ENCODE peak calls at places on chromosomes 6 and 20, in eight cellular contexts. One of them, this sample, is unnamed.

GRCh38 chr20:45860573-45861011 is 3.2 kb downstream of the ZSWIM3 start:
- DNase-seq in IMR-90: peak
- DNase-seq in colonic mucosa: no peak
- DNase-seq in cardiac fibroblast: no peak
- DNase-seq in HL-60: no peak
- DNase-seq in bronchial epithelial cell: peak
- DNase-seq in kidney: no peak
- DNase-seq in pancreas: no peak
- DNase-seq in this sample: no peak

GRCh38 chr6:127013865-127014264 is 104.6 kb upstream of the RSPO3 start:
- DNase-seq in IMR-90: no peak
- DNase-seq in bronchial epithelial cell: no peak
- DNase-seq in pancreas: no peak
- DNase-seq in HL-60: no peak
- DNase-seq in kidney: no peak
- DNase-seq in cardiac fibroblast: no peak
- DNase-seq in colonic mucosa: no peak
- DNase-seq in this sample: no peak

GRCh38 chr20:34512266-34512954 is 3.8 kb upstream of the DYNLRB1 start:
- DNase-seq in pancreas: no peak
- DNase-seq in HL-60: no peak
- DNase-seq in colonic mucosa: no peak
- DNase-seq in kidney: no peak
- DNase-seq in IMR-90: peak
- DNase-seq in cardiac fibroblast: peak
- DNase-seq in bronchial epithelial cell: no peak
- DNase-seq in this sample: no peak

GRCh38 chr6:112199001-112199403 is 55.4 kb downstream of the LAMA4 start:
- DNase-seq in cardiac fibroblast: no peak
- DNase-seq in kidney: no peak
- DNase-seq in pancreas: no peak
- DNase-seq in bronchial epithelial cell: no peak
- DNase-seq in HL-60: no peak
- DNase-seq in colonic mucosa: no peak
- DNase-seq in IMR-90: no peak
- DNase-seq in this sample: no peak

GRCh38 chr20:8854566-8854965 is 214.3 kb upstream of the PLCB4 start:
- DNase-seq in colonic mucosa: peak
- DNase-seq in pancreas: no peak
- DNase-seq in kidney: peak
- DNase-seq in HL-60: no peak
- DNase-seq in bronchial epithelial cell: no peak
- DNase-seq in IMR-90: peak
- DNase-seq in cardiac fibroblast: peak
- DNase-seq in this sample: peak

GRCh38 chr6:56400273-56400672 is 152.9 kb upstream of the COL21A1 start:
- DNase-seq in colonic mucosa: no peak
- DNase-seq in kidney: no peak
- DNase-seq in pancreas: no peak
- DNase-seq in bronchial epithelial cell: no peak
- DNase-seq in IMR-90: no peak
- DNase-seq in HL-60: no peak
- DNase-seq in cardiac fibroblast: no peak
- DNase-seq in this sample: no peak

GRCh38 chr20:18404172-18404571 is 62.7 kb downstream of the DZANK1 start:
- DNase-seq in kidney: no peak
- DNase-seq in IMR-90: no peak
- DNase-seq in colonic mucosa: no peak
- DNase-seq in HL-60: no peak
- DNase-seq in bronchial epithelial cell: no peak
- DNase-seq in pancreas: no peak
- DNase-seq in cardiac fibroblast: no peak
- DNase-seq in this sample: no peak

GRCh38 chr20:47484303-47484702 is 17.4 kb upstream of the NCOA3 start:
- DNase-seq in bronchial epithelial cell: no peak
- DNase-seq in cardiac fibroblast: no peak
- DNase-seq in IMR-90: no peak
- DNase-seq in HL-60: no peak
- DNase-seq in kidney: no peak
- DNase-seq in pancreas: no peak
- DNase-seq in colonic mucosa: no peak
- DNase-seq in this sample: no peak

GRCh38 chr20:40323411-40323810 is 365.6 kb downstream of the MAFB start:
- DNase-seq in cardiac fibroblast: no peak
- DNase-seq in kidney: peak
- DNase-seq in HL-60: peak
- DNase-seq in colonic mucosa: no peak
- DNase-seq in pancreas: no peak
- DNase-seq in IMR-90: no peak
- DNase-seq in bronchial epithelial cell: peak
- DNase-seq in this sample: no peak

GRCh38 chr6:52691718-52692117 is 20.8 kb downstream of the TMEM14A start:
- DNase-seq in pancreas: no peak
- DNase-seq in kidney: no peak
- DNase-seq in colonic mucosa: no peak
- DNase-seq in bronchial epithelial cell: peak
- DNase-seq in cardiac fibroblast: no peak
- DNase-seq in IMR-90: peak
- DNase-seq in HL-60: no peak
- DNase-seq in this sample: peak

GRCh38 chr6:45556828-45557227 is 179.1 kb upstream of the SUPT3H start:
- DNase-seq in cardiac fibroblast: no peak
- DNase-seq in kidney: peak
- DNase-seq in colonic mucosa: no peak
- DNase-seq in pancreas: no peak
- DNase-seq in IMR-90: no peak
- DNase-seq in bronchial epithelial cell: no peak
- DNase-seq in HL-60: no peak
- DNase-seq in this sample: no peak

GRCh38 chr6:42315991-42316378 is 98.3 kb upstream of the MRPS10 start:
- DNase-seq in cardiac fibroblast: peak
- DNase-seq in kidney: peak
- DNase-seq in IMR-90: peak
- DNase-seq in pancreas: no peak
- DNase-seq in HL-60: peak
- DNase-seq in colonic mucosa: peak
- DNase-seq in bronchial epithelial cell: peak
- DNase-seq in this sample: peak

GRCh38 chr6:72657391-72657790 is 35.5 kb downstream of the KCNQ5 start:
- DNase-seq in HL-60: no peak
- DNase-seq in pancreas: no peak
- DNase-seq in colonic mucosa: no peak
- DNase-seq in cardiac fibroblast: no peak
- DNase-seq in kidney: no peak
- DNase-seq in bronchial epithelial cell: no peak
- DNase-seq in IMR-90: no peak
- DNase-seq in this sample: no peak

GRCh38 chr6:71621918-71622519 is 264.3 kb upstream of the RIMS1 start:
- DNase-seq in bronchial epithelial cell: peak
- DNase-seq in colonic mucosa: no peak
- DNase-seq in cardiac fibroblast: peak
- DNase-seq in IMR-90: peak
- DNase-seq in HL-60: no peak
- DNase-seq in pancreas: no peak
- DNase-seq in kidney: no peak
- DNase-seq in this sample: peak

GRCh38 chr6:134447423-134447822 is 129.5 kb upstream of the SGK1 start:
- DNase-seq in cardiac fibroblast: peak
- DNase-seq in pancreas: peak
- DNase-seq in bronchial epithelial cell: peak
- DNase-seq in kidney: no peak
- DNase-seq in colonic mucosa: no peak
- DNase-seq in IMR-90: peak
- DNase-seq in HL-60: no peak
- DNase-seq in this sample: peak

GRCh38 chr6:115983998-115984397 is 76.7 kb downstream of the FRK start:
- DNase-seq in IMR-90: no peak
- DNase-seq in bronchial epithelial cell: no peak
- DNase-seq in cardiac fibroblast: no peak
- DNase-seq in colonic mucosa: no peak
- DNase-seq in pancreas: no peak
- DNase-seq in kidney: no peak
- DNase-seq in HL-60: no peak
- DNase-seq in this sample: no peak

GRCh38 chr20:37575884-37576283 is 48.2 kb upstream of the BLCAP start:
- DNase-seq in kidney: no peak
- DNase-seq in HL-60: peak
- DNase-seq in pancreas: no peak
- DNase-seq in colonic mucosa: no peak
- DNase-seq in cardiac fibroblast: no peak
- DNase-seq in IMR-90: no peak
- DNase-seq in bronchial epithelial cell: no peak
- DNase-seq in this sample: no peak

GRCh38 chr6:163314791-163315404 is 99.6 kb upstream of the QKI start:
- DNase-seq in IMR-90: no peak
- DNase-seq in cardiac fibroblast: no peak
- DNase-seq in HL-60: no peak
- DNase-seq in colonic mucosa: no peak
- DNase-seq in bronchial epithelial cell: no peak
- DNase-seq in kidney: no peak
- DNase-seq in pancreas: no peak
- DNase-seq in this sample: no peak

GRCh38 chr20:38065764-38066375 is 32.3 kb downstream of the RPRD1B start:
- DNase-seq in HL-60: no peak
- DNase-seq in kidney: no peak
- DNase-seq in colonic mucosa: no peak
- DNase-seq in cardiac fibroblast: no peak
- DNase-seq in IMR-90: no peak
- DNase-seq in bronchial epithelial cell: no peak
- DNase-seq in pancreas: no peak
- DNase-seq in this sample: no peak

GRCh38 chr20:36830791-36831691 is 44.9 kb upstream of the TLDC2 start:
- DNase-seq in bronchial epithelial cell: no peak
- DNase-seq in cardiac fibroblast: peak
- DNase-seq in HL-60: no peak
- DNase-seq in pancreas: no peak
- DNase-seq in colonic mucosa: no peak
- DNase-seq in IMR-90: peak
- DNase-seq in kidney: no peak
- DNase-seq in this sample: peak

GRCh38 chr20:8156603-8157079 is 24.6 kb downstream of the PLCB1 start:
- DNase-seq in pancreas: no peak
- DNase-seq in IMR-90: peak
- DNase-seq in bronchial epithelial cell: peak
- DNase-seq in kidney: no peak
- DNase-seq in cardiac fibroblast: peak
- DNase-seq in colonic mucosa: no peak
- DNase-seq in HL-60: no peak
- DNase-seq in this sample: peak

GRCh38 chr20:34644345-34644744 is 32.5 kb downstream of the PIGU start:
- DNase-seq in kidney: no peak
- DNase-seq in cardiac fibroblast: no peak
- DNase-seq in bronchial epithelial cell: no peak
- DNase-seq in pancreas: no peak
- DNase-seq in IMR-90: no peak
- DNase-seq in colonic mucosa: no peak
- DNase-seq in HL-60: no peak
- DNase-seq in this sample: no peak

DNA sequence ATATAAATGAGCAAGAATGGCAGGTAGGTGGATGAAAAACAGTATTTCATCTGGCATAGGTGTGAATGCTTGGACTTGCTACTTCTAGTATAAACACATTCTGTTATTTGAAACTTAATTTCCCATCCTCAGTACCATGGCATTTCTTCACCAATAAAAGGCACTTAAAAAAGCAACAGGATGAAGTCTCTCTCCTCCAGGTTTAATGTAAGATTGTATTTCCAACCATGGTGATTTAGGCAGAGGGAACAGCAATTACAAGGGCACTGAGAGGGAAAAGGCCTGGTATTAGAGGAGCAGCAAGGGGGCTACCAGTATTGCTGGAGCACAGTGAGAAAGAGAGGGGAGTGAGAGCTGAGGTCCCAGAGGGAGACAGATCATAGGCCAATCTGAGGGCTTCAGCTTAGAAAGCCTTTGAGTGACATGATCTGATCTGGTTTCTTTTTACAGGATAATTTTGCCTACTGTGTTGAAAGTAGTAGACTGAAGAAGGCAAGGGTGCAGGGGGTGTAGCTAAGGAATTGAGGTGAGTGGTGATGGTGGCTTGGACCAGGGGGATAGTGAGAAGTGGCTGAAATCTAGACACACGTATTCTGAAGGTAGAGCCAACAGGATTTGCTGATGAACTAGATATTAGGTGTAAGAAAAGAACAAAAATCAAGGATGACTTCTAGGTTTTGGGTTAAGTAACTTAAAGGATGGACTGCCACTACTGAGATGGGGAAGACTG is 67.8 kb upstream of the SMIM29 start:
- DNase-seq in IMR-90: no peak
- DNase-seq in bronchial epithelial cell: no peak
- DNase-seq in pancreas: no peak
- DNase-seq in HL-60: no peak
- DNase-seq in cardiac fibroblast: no peak
- DNase-seq in kidney: no peak
- DNase-seq in colonic mucosa: no peak
- DNase-seq in this sample: no peak
- TF ChIP-seq CTCF in IMR-90: no peak
- TF ChIP-seq CTCF in bronchial epithelial cell: no peak
- TF ChIP-seq CTCF in pancreas: no peak
- TF ChIP-seq CTCF in HL-60: no peak
- TF ChIP-seq CTCF in cardiac fibroblast: no peak
- TF ChIP-seq CTCF in kidney: no peak
- TF ChIP-seq CTCF in colonic mucosa: no peak
- TF ChIP-seq CTCF in this sample: no peak

GRCh38 chr6:31462026-31462963 is 35.6 kb upstream of the MICB start:
- DNase-seq in cardiac fibroblast: peak
- DNase-seq in IMR-90: peak
- DNase-seq in bronchial epithelial cell: peak
- DNase-seq in colonic mucosa: no peak
- DNase-seq in kidney: no peak
- DNase-seq in pancreas: no peak
- DNase-seq in HL-60: no peak
- DNase-seq in this sample: peak
- H3K4me3 ChIP-seq in cardiac fibroblast: no peak
- H3K4me3 ChIP-seq in IMR-90: no peak
- H3K4me3 ChIP-seq in bronchial epithelial cell: no peak
- H3K4me3 ChIP-seq in colonic mucosa: peak
- H3K4me3 ChIP-seq in kidney: peak
- H3K4me3 ChIP-seq in pancreas: no peak
- H3K4me3 ChIP-seq in HL-60: no peak
- H3K4me3 ChIP-seq in this sample: no peak

DNA sequence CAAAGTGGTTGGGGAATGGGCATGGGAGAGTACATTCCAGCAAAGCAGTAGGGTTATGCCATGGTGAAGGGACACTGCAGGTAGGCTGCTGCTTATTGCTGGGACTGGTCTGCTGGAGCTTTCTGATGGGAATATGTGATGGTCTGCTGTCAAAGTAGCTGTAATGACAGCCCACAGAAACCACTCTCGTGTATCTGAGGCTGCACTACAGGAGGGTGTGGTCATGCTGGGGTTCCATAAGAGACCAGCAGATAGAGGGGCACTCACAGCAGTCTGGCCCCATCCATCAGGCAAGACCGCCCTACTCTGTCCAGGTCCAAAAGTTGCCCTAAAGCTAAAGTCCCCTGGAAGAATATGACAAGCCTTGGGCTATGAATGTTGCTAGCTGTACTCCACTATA is 739.3 kb downstream of the COL12A1 start:
- DNase-seq in colonic mucosa: no peak
- DNase-seq in cardiac fibroblast: no peak
- DNase-seq in pancreas: no peak
- DNase-seq in HL-60: no peak
- DNase-seq in bronchial epithelial cell: no peak
- DNase-seq in IMR-90: no peak
- DNase-seq in kidney: no peak
- DNase-seq in this sample: no peak
- TF ChIP-seq CTCF in colonic mucosa: no peak
- TF ChIP-seq CTCF in cardiac fibroblast: no peak
- TF ChIP-seq CTCF in pancreas: no peak
- TF ChIP-seq CTCF in HL-60: no peak
- TF ChIP-seq CTCF in bronchial epithelial cell: no peak
- TF ChIP-seq CTCF in IMR-90: no peak
- TF ChIP-seq CTCF in kidney: no peak
- TF ChIP-seq CTCF in this sample: no peak

GRCh38 chr6:39821739-39822532 is 29.8 kb downstream of the DAAM2 start:
- DNase-seq in cardiac fibroblast: no peak
- DNase-seq in IMR-90: no peak
- DNase-seq in colonic mucosa: no peak
- DNase-seq in HL-60: no peak
- DNase-seq in kidney: no peak
- DNase-seq in bronchial epithelial cell: no peak
- DNase-seq in pancreas: no peak
- DNase-seq in this sample: peak
- H3K4me3 ChIP-seq in cardiac fibroblast: peak
- H3K4me3 ChIP-seq in IMR-90: no peak
- H3K4me3 ChIP-seq in colonic mucosa: no peak
- H3K4me3 ChIP-seq in HL-60: no peak
- H3K4me3 ChIP-seq in kidney: no peak
- H3K4me3 ChIP-seq in bronchial epithelial cell: no peak
- H3K4me3 ChIP-seq in pancreas: no peak
- H3K4me3 ChIP-seq in this sample: no peak

This sample was measured in fibroblast of the aortic adventitia.